ENCODE peak calls at places on chromosomes 6 and 20, in eight cellular contexts. Q, V, N, O, L, I, R and G are unnamed samples.

GRCh38 chr20:6071162-6071695 is 17.4 kb upstream of the LRRN4 start:
- DNase-seq in Q (no peak), V (no peak), N (no peak), O (no peak), L (no peak), I (no peak), R (no peak), G (no peak)

GRCh38 chr6:16429669-16430068 is 191.3 kb downstream of the GMPR start:
- DNase-seq in Q (no peak), V (no peak), N (no peak), O (no peak), L (no peak), I (no peak), R (no peak), G (no peak)

GRCh38 chr6:139534472-139535115 is 160.1 kb upstream of the CITED2 start:
- DNase-seq in Q (no peak), V (no peak), N (no peak), O (no peak), L (no peak), I (no peak), R (no peak), G (no peak)

GRCh38 chr6:113361014-113361645 is 496.0 kb upstream of the MARCKS start:
- DNase-seq in Q (peak; percentile 62), V (no peak), N (no peak), O (no peak), L (peak; percentile 68), I (peak; percentile 60), R (peak; percentile 83), G (no peak)

GRCh38 chr6:53031281-53031680 is 33.9 kb upstream of the FBXO9 start:
- DNase-seq in Q (no peak), V (no peak), N (no peak), O (no peak), L (no peak), I (no peak), R (no peak), G (no peak)

GRCh38 chr6:47075741-47076421 is 33.7 kb upstream of the ADGRF1 start:
- DNase-seq in Q (no peak), V (no peak), N (no peak), O (no peak), L (no peak), I (no peak), R (no peak), G (no peak)

GRCh38 chr6:165615629-165616028 is 47.4 kb downstream of the PDE10A start:
- DNase-seq in Q (no peak), V (no peak), N (no peak), O (no peak), L (no peak), I (peak; percentile 88), R (peak; percentile 21), G (no peak)

GRCh38 chr6:106084973-106085686 is 1.0 kb upstream of the PRDM1 start:
- DNase-seq in Q (peak; percentile 71), V (no peak), N (no peak), O (no peak), L (peak; percentile 51), I (no peak), R (peak; percentile 74), G (no peak)

GRCh38 chr6:10720229-10720959 is 2.5 kb upstream of the TMEM14C start:
- DNase-seq in Q (no peak), V (peak; percentile 74), N (no peak), O (no peak), L (peak; percentile 71), I (peak; percentile 35), R (peak; percentile 18), G (peak; percentile 94)

GRCh38 chr6:148144917-148145521 is 197.6 kb upstream of the SASH1 start:
- DNase-seq in Q (peak; percentile 36), V (peak; percentile 72), N (peak; percentile 47), O (peak; percentile 77), L (peak; percentile 87), I (peak; percentile 84), R (peak; percentile 76), G (peak; percentile 60)

GRCh38 chr20:32544893-32545840 is 40.0 kb downstream of the NOL4L start:
- DNase-seq in Q (no peak), V (no peak), N (no peak), O (no peak), L (peak; percentile 65), I (no peak), R (no peak), G (peak; percentile 45)

GRCh38 chr6:89567635-89568390 is 70.7 kb downstream of the LYRM2 start:
- DNase-seq in Q (no peak), V (no peak), N (no peak), O (no peak), L (no peak), I (no peak), R (no peak), G (no peak)

GRCh38 chr20:22619272-22619671 is 34.9 kb upstream of the FOXA2 start:
- DNase-seq in Q (no peak), V (no peak), N (no peak), O (no peak), L (no peak), I (no peak), R (no peak), G (no peak)

GRCh38 chr20:58306421-58307261 is 2.9 kb upstream of the RAB22A start:
- DNase-seq in Q (peak; percentile 28), V (peak; percentile 71), N (no peak), O (no peak), L (peak; percentile 50), I (peak; percentile 15), R (peak; percentile 9), G (peak; percentile 79)

GRCh38 chr20:44651507-44652373 is at the start of gene ADA:
- DNase-seq in Q (peak; percentile 43), V (peak; percentile 72), N (no peak), O (no peak), L (peak; percentile 79), I (peak; percentile 63), R (peak; percentile 43), G (peak; percentile 63)

GRCh38 chr6:36320475-36320874 is 16.2 kb downstream of the BNIP5 start:
- DNase-seq in Q (no peak), V (no peak), N (no peak), O (no peak), L (no peak), I (no peak), R (no peak), G (no peak)

GRCh38 chr20:50658804-50659380 is 32.5 kb downstream of the RIPOR3 start:
- DNase-seq in Q (no peak), V (no peak), N (no peak), O (no peak), L (no peak), I (peak; percentile 42), R (peak; percentile 86), G (no peak)

GRCh38 chr6:35049885-35050284 is 91.3 kb downstream of the TCP11 start:
- DNase-seq in Q (peak; percentile 76), V (no peak), N (no peak), O (no peak), L (peak; percentile 68), I (peak; percentile 79), R (peak; percentile 85), G (peak; percentile 78)

GRCh38 chr6:5132741-5133140 is 47.6 kb downstream of the PPP1R3G start:
- DNase-seq in Q (peak; percentile 71), V (peak; percentile 60), N (peak; percentile 20), O (no peak), L (peak; percentile 93), I (peak; percentile 97), R (peak; percentile 94), G (peak; percentile 64)

GRCh38 chr20:37193226-37193625 is 13.9 kb upstream of the MROH8 start:
- DNase-seq in Q (no peak), V (no peak), N (no peak), O (no peak), L (no peak), I (no peak), R (no peak), G (no peak)

GRCh38 chr20:37193821-37194220 is 14.5 kb upstream of the MROH8 start:
- DNase-seq in Q (no peak), V (no peak), N (no peak), O (no peak), L (no peak), I (no peak), R (no peak), G (no peak)

GRCh38 chr20:37194616-37195015 is 15.3 kb upstream of the MROH8 start:
- DNase-seq in Q (no peak), V (no peak), N (no peak), O (no peak), L (no peak), I (no peak), R (no peak), G (no peak)

GRCh38 chr20:37192137-37192854 is 12.9 kb upstream of the MROH8 start:
- DNase-seq in Q (peak; percentile 84), V (peak; percentile 86), N (peak; percentile 40), O (peak; percentile 89), L (peak; percentile 91), I (peak; percentile 95), R (peak; percentile 92), G (peak; percentile 84)

GRCh38 chr20:37195018-37195417 is 15.7 kb upstream of the MROH8 start:
- DNase-seq in Q (no peak), V (no peak), N (no peak), O (no peak), L (no peak), I (no peak), R (no peak), G (no peak)
- H3K4me3 ChIP-seq in Q (no peak overlapping the region), V (no peak overlapping the region), N (no peak overlapping the region), O (no peak overlapping the region), L (no peak overlapping the region), I (no peak overlapping the region), R (no peak overlapping the region), G (no peak overlapping the region)

GRCh38 chr20:47566269-47566668 is 64.6 kb downstream of the NCOA3 start:
- DNase-seq in Q (no peak), V (no peak), N (no peak), O (no peak), L (no peak), I (no peak), R (no peak), G (no peak)
- H3K4me3 ChIP-seq in Q (no peak overlapping the region), V (no peak overlapping the region), N (no peak overlapping the region), O (no peak overlapping the region), L (no peak overlapping the region), I (no peak overlapping the region), R (no peak overlapping the region), G (no peak overlapping the region)

DNA sequence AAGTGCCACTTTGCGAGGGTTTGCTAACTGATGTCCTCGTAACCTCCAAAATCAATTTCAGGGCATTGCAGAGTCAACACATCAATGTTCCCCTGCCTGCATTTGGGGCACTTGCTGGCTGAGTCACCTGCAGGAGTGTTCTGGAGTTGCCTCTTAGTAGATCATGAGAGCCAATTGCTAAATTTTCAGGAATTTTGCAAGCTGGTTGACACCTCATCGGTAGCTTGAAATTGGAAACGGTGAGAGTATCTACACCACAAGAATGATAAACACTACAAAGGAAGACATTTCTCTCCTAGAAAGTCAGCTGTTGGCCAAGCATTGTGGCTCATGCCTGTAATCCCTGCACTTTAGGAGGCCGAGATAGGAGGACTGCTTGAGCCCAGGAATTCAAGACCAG is 10.8 kb upstream of the BFSP1 start:
- DNase-seq in Q (peak; percentile 52), V (no peak), N (no peak), O (no peak), L (peak; percentile 90), I (peak; percentile 38), R (peak; percentile 91), G (no peak)
- H3K4me3 ChIP-seq in Q (no peak overlapping the region), V (no peak overlapping the region), N (peak overlapping the region; percentile 30), O (no peak overlapping the region), L (no peak overlapping the region), I (no peak overlapping the region), R (no peak overlapping the region), G (no peak overlapping the region)

DNA sequence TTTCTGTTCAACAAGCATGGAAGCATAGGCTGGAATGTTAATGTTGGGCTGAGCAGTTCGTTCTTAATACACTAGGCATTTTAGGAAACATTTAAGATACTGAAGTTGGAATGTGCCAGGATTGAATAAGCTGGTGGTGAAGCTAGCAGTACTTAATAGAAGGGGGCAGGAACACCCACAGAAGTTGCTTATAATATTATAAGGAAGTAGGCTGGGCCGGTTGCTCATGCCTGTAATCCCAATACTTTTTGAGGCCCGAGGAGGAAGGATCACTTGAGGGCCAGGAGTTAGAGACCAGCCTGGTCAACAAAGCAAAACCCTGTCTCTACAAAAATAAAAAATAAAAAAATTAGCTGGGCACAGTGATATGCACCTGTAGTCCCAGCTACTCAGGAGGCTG is 12.5 kb downstream of the NUS1 start:
- DNase-seq in Q (no peak), V (no peak), N (no peak), O (no peak), L (no peak), I (no peak), R (no peak), G (no peak)
- H3K4me3 ChIP-seq in Q (no peak overlapping the region), V (no peak overlapping the region), N (no peak overlapping the region), O (no peak overlapping the region), L (no peak overlapping the region), I (no peak overlapping the region), R (no peak overlapping the region), G (no peak overlapping the region)